ENCODE peak calls at places on chromosome 21, in six cellular contexts. X is K562, U is BJ, D is progenitor cell of endocrine pancreas, A is tibial nerve, J is Calu3. E is an unnamed sample.
A peak's percentile ranks its signal among the peaks of the same experiment; 100 is the strongest.

GRCh38 chr21:46399129-46399528 is 59.6 kb upstream of the DIP2A start:
- DNase-seq in X (no peak), U (no peak), D (no peak), A (no peak), J (no peak), E (no peak)

GRCh38 chr21:39763282-39763970 is 18.4 kb downstream of the IGSF5 start:
- DNase-seq in X (no peak), U (no peak), D (no peak), A (no peak), J (no peak), E (no peak)

GRCh38 chr21:39451332-39452206 is at the start of gene SH3BGR:
- DNase-seq in X (peak; percentile 90), U (no peak), D (no peak), A (peak; percentile 31), J (no peak), E (peak; percentile 94)

GRCh38 chr21:16713331-16714114 is 799.3 kb upstream of the CXADR start:
- DNase-seq in X (no peak), U (no peak), D (no peak), A (no peak), J (no peak), E (no peak)

GRCh38 chr21:25639922-25640670 is 1.0 kb downstream of the JAM2 start:
- DNase-seq in X (no peak), U (no peak), D (peak; percentile 17), A (peak; percentile 21), J (no peak), E (no peak)

GRCh38 chr21:37766104-37766503 is 150.2 kb downstream of the KCNJ6 start:
- DNase-seq in X (no peak), U (no peak), D (no peak), A (no peak), J (no peak), E (no peak)

GRCh38 chr21:36471254-36471723 is 8.6 kb downstream of the CLDN14 start:
- DNase-seq in X (no peak), U (no peak), D (no peak), A (no peak), J (peak; percentile 9), E (no peak)

GRCh38 chr21:31132574-31133242 is 94.4 kb upstream of the KRTAP19-8 start:
- DNase-seq in X (no peak), U (no peak), D (no peak), A (no peak), J (no peak), E (no peak)

GRCh38 chr21:30227633-30228404 is 11.9 kb upstream of the CLDN8 start:
- DNase-seq in X (peak; percentile 68), U (peak; percentile 15), D (no peak), A (no peak), J (peak; percentile 63), E (peak; percentile 6)

GRCh38 chr21:36589352-36589971 is 109.5 kb upstream of the SIM2 start:
- DNase-seq in X (peak; percentile 66), U (peak; percentile 1), D (no peak), A (no peak), J (peak; percentile 49), E (peak; percentile 41)

GRCh38 chr21:26007911-26008579 is 162.5 kb downstream of the APP start:
- DNase-seq in X (no peak), U (no peak), D (no peak), A (no peak), J (no peak), E (no peak)

GRCh38 chr21:37870229-37870628 is 46.0 kb downstream of the KCNJ6 start:
- DNase-seq in X (no peak), U (no peak), D (no peak), A (no peak), J (no peak), E (no peak)

GRCh38 chr21:26845066-26845749 is at the start of gene ADAMTS1:
- DNase-seq in X (no peak), U (no peak), D (peak; percentile 80), A (peak; percentile 91), J (peak; percentile 71), E (peak; percentile 84)

GRCh38 chr21:17003763-17004373 is 509.0 kb upstream of the CXADR start:
- DNase-seq in X (no peak), U (no peak), D (no peak), A (no peak), J (no peak), E (no peak)

GRCh38 chr21:18147678-18148077 is 97.0 kb upstream of the CHODL start:
- DNase-seq in X (no peak), U (no peak), D (no peak), A (no peak), J (no peak), E (no peak)

GRCh38 chr21:29849735-29850176 is 90.0 kb downstream of the GRIK1 start:
- DNase-seq in X (peak; percentile 88), U (no peak), D (peak; percentile 41), A (no peak), J (peak; percentile 48), E (no peak)

GRCh38 chr21:32406405-32406804 is 6.1 kb upstream of the EVA1C start:
- DNase-seq in X (no peak), U (no peak), D (no peak), A (no peak), J (no peak), E (no peak)

DNA sequence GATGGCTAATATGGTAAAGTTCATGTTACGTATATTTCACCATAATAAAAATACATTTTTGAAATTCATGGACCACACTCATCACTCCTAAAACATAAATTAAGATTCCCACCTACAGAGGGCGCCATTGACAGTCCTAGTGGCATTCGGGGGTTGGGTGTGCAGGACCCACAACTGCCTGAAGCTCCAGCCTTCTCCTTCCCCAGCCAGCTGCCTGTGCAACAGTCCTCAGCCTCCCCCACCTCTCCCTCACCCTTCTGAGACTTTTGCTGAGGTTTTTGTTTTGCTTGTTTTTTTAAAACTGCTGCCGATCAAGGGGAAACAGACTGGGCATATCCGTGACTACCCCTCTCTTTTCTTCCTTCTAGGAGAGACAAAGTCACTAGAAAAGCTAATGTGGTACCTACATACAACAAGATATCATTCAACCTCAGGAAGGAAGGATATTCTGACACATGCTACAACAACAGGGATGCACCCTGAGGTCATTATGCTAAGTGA is 9.3 kb upstream of the EVA1C start:
- DNase-seq in X (peak; percentile 86), U (no peak), D (peak; percentile 33), A (no peak), J (peak; percentile 67), E (no peak)
- TF ChIP-seq CTCF in X (peak; percentile 91), U (peak; percentile 69), D (peak; percentile 79), A (peak; percentile 74), J (no peak), E (peak; percentile 61)

DNA sequence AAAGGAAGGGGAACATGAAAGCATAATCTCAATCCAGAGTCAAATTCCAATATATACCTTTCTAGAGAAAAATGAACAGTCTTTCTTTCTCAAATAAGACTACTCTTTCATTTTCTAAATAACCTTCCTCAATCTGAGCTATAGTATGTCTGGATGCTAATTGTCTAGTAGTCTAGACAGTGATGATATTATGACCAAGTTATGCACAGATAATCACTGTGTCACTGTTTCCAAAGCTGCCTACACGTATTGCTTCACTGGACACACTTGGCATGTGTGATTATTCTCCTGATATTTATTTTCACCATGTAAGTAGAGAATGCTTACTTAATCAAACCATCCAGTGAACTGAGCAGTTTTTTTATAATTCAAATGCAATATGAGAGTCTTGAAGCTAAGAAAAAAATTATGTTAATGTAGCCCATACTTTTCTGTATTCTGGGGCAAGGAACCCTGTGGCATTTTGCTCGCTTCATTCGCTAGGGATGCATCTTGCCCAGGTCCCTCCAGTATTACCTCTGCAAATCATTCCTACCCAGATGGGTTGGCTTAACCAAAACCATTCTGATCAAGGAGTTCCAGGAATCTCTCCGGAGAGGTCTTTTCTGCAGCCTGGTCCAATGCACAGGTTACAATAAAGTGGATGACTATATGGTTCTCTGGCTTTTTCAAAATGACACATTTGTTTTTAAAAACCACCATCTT is 303.1 kb upstream of the RUNX1 start:
- DNase-seq in X (no peak), U (no peak), D (no peak), A (no peak), J (no peak), E (no peak)
- TF ChIP-seq CTCF in X (no peak), U (no peak), D (no peak), A (no peak), J (no peak), E (no peak)

GRCh38 chr21:28663111-28663693 is 329.5 kb downstream of the LTN1 start:
- DNase-seq in X (no peak), U (no peak), D (no peak), A (peak; percentile 16), J (no peak), E (no peak)
- TF ChIP-seq CTCF in X (no peak), U (no peak), D (no peak), A (no peak), J (no peak), E (no peak)

GRCh38 chr21:32414579-32415358 is 2.3 kb downstream of the EVA1C start:
- DNase-seq in X (peak; percentile 22), U (no peak), D (no peak), A (no peak), J (peak; percentile 8), E (no peak)
- TF ChIP-seq CTCF in X (peak; percentile 59), U (peak; percentile 56), D (peak; percentile 17), A (no peak), J (no peak), E (no peak)

DNA sequence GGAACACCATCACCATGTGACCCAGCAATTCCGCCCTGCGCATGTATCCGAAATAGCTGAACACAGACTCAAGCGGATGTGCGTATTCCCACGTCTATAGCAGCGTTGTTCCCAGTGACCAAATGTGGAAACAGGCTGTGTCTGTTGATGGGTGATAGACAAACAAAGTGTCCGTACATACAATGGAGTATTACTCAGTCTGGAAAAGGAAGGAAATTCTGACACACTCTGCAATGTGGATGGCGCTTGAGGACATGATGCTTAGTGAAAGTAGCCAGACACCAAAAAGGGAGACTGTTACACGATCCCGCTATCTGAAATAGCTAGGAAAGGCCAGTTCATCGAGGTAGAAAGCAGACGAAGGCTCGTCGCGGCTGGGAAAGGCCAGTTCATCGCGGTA is 25.8 kb downstream of the PDXK start:
- DNase-seq in X (no peak), U (no peak), D (no peak), A (no peak), J (no peak), E (no peak)
- TF ChIP-seq CTCF in X (no peak), U (no peak), D (no peak), A (no peak), J (no peak), E (no peak)

GRCh38 chr21:43370888-43371570 is 55.9 kb downstream of the SIK1 start:
- DNase-seq in X (no peak), U (no peak), D (no peak), A (no peak), J (no peak), E (no peak)
- TF ChIP-seq CTCF in X (no peak), U (no peak), D (no peak), A (no peak), J (no peak), E (no peak)

GRCh38 chr21:20424943-20425342 is 573.3 kb upstream of the NCAM2 start:
- DNase-seq in X (peak; percentile 37), U (no peak), D (no peak), A (no peak), J (no peak), E (no peak)
- TF ChIP-seq CTCF in X (peak; percentile 45), U (no peak), D (no peak), A (no peak), J (no peak), E (no peak)

GRCh38 chr21:45347048-45347711 is 57.8 kb upstream of the COL18A1 start:
- DNase-seq in X (no peak), U (no peak), D (no peak), A (no peak), J (no peak), E (no peak)
- TF ChIP-seq CTCF in X (no peak), U (no peak), D (no peak), A (no peak), J (no peak), E (no peak)

E was measured in gastrocnemius medialis.